ENCODE peak calls at places on chromosome 2, in seven cellular contexts. F is pancreas, T is upper lobe of right lung, H is astrocyte, R is vagina, C is Peyer's patch, Z is DND-41. I is an unnamed sample. For H3K4me1, the result is how much of the 10 kb centered on the place peaks cover.

GRCh38 chr2:226797289-226797988 is 2.2 kb downstream of the IRS1 start:
- DNase-seq in Z (no peak), F (peak), T (peak), C (peak), R (peak), H (no peak), I (peak)

GRCh38 chr2:46985512-46985911 is 69.9 kb upstream of the MCFD2 start:
- DNase-seq in Z (no peak), F (no peak), R (no peak), T (no peak), H (peak), C (peak), I (no peak)

GRCh38 chr2:177772529-177772928 is 300.0 kb downstream of the PDE11A start:
- DNase-seq in R (no peak), F (no peak), C (no peak), Z (peak), H (peak), T (no peak), I (no peak)

GRCh38 chr2:28345619-28346018 is 47.0 kb upstream of the FOSL2 start:
- DNase-seq in T (peak), H (no peak), Z (no peak), F (no peak), R (no peak), C (no peak), I (no peak)

GRCh38 chr2:7355781-7356180 is 438.6 kb downstream of the RNF144A start:
- DNase-seq in C (no peak), Z (no peak), F (no peak), H (no peak), T (no peak), R (no peak), I (no peak)

GRCh38 chr2:231222318-231223000 is 24.0 kb downstream of the ARMC9 start:
- DNase-seq in T (no peak), Z (no peak), F (no peak), C (no peak), H (peak), R (no peak), I (peak)

GRCh38 chr2:238558456-238559099 is 131.9 kb downstream of the ASB1 start:
- DNase-seq in Z (no peak), H (no peak), R (no peak), C (no peak), T (peak), F (no peak), I (no peak)

GRCh38 chr2:11697103-11697871 is 27.3 kb upstream of the NTSR2 start:
- DNase-seq in C (no peak), H (peak), T (peak), F (no peak), Z (no peak), R (no peak), I (peak)

GRCh38 chr2:100207411-100207885 is 65.1 kb upstream of the AFF3 start:
- DNase-seq in T (no peak), H (no peak), Z (no peak), C (no peak), F (no peak), R (no peak), I (no peak)

GRCh38 chr2:105438104-105438929 is 39.5 kb upstream of the FHL2 start:
- DNase-seq in C (peak), F (no peak), H (peak), T (no peak), R (no peak), Z (no peak), I (no peak)

GRCh38 chr2:35960596-35960995 is 395.0 kb upstream of the CRIM1 start:
- DNase-seq in T (no peak), R (no peak), Z (no peak), C (no peak), H (no peak), F (no peak), I (no peak)

GRCh38 chr2:105396254-105397024 is 2.4 kb downstream of the FHL2 start:
- DNase-seq in R (no peak), Z (no peak), F (no peak), C (peak), T (no peak), H (peak), I (peak)

GRCh38 chr2:212538156-212539144 is at the start of gene ERBB4:
- DNase-seq in H (no peak), C (no peak), Z (no peak), F (peak), T (peak), R (no peak), I (peak)

GRCh38 chr2:43623052-43623451 is 14.0 kb upstream of the PLEKHH2 start:
- DNase-seq in C (no peak), F (no peak), H (no peak), Z (no peak), T (no peak), R (no peak), I (no peak)

GRCh38 chr2:190443778-190444481 is 35.8 kb downstream of the MFSD6 start:
- DNase-seq in F (no peak), R (no peak), Z (no peak), H (peak), C (no peak), T (no peak), I (no peak)

GRCh38 chr2:120453635-120453998 is 107.7 kb downstream of the INHBB start:
- DNase-seq in T (peak), H (peak), F (no peak), Z (no peak), R (no peak), C (no peak), I (no peak)

GRCh38 chr2:41729800-41730364 is 317.9 kb upstream of the PKDCC start:
- DNase-seq in C (no peak), R (no peak), F (no peak), Z (no peak), T (no peak), H (no peak), I (no peak)

GRCh38 chr2:102677219-102678215 is 58.2 kb downstream of the SLC9A2 start:
- DNase-seq in T (no peak), H (no peak), R (no peak), F (no peak), C (no peak), Z (no peak), I (no peak)

GRCh38 chr2:167756427-167756826 is 491.0 kb downstream of the STK39 start:
- DNase-seq in T (no peak), F (no peak), R (no peak), C (no peak), H (peak), Z (no peak), I (no peak)

GRCh38 chr2:231003186-231003585 is 7.3 kb downstream of the SPATA3 start:
- DNase-seq in F (no peak), Z (no peak), H (no peak), R (no peak), T (no peak), C (no peak), I (no peak)

GRCh38 chr2:8619071-8619470 is 62.8 kb upstream of the ID2 start:
- DNase-seq in F (no peak), H (no peak), C (peak), Z (no peak), R (no peak), T (no peak), I (no peak)

GRCh38 chr2:178592655-178593054 is 112.4 kb downstream of the PLEKHA3 start:
- DNase-seq in H (no peak), T (no peak), C (no peak), R (no peak), F (no peak), Z (no peak), I (no peak)

GRCh38 chr2:236662231-236663160 is 92.9 kb downstream of the ACKR3 start:
- DNase-seq in R (peak), Z (no peak), H (no peak), T (no peak), F (no peak), C (no peak), I (no peak)

GRCh38 chr2:48883661-48884060 is 128.1 kb upstream of the LHCGR start:
- DNase-seq in H (peak), T (no peak), C (no peak), Z (no peak), R (no peak), F (no peak), I (no peak)

GRCh38 chr2:36360834-36361233 is 5.3 kb downstream of the CRIM1 start:
- DNase-seq in F (no peak), H (no peak), Z (no peak), R (no peak), T (no peak), C (no peak), I (no peak)

GRCh38 chr2:121028577-121028976 is 256.4 kb downstream of the TFCP2L1 start:
- DNase-seq in F (no peak), H (no peak), Z (no peak), C (no peak), T (no peak), R (no peak), I (no peak)

GRCh38 chr2:25512707-25513106 is 160.7 kb downstream of the DTNB start:
- DNase-seq in F (no peak), R (no peak), C (no peak), T (no peak), H (peak), Z (no peak), I (no peak)

GRCh38 chr2:15980605-15981098 is 40.3 kb downstream of the MYCN start:
- DNase-seq in T (no peak), F (no peak), C (no peak), H (no peak), R (no peak), Z (no peak), I (no peak)

GRCh38 chr2:114001936-114002335 is 112.0 kb downstream of the ACTR3 start:
- DNase-seq in T (no peak), F (no peak), H (no peak), C (no peak), R (no peak), Z (no peak), I (no peak)

GRCh38 chr2:232900811-232901701 is 31.0 kb downstream of the SNORC start:
- DNase-seq in H (no peak), T (no peak), C (no peak), Z (no peak), R (no peak), F (no peak), I (no peak)

GRCh38 chr2:232908695-232909094 is 38.6 kb downstream of the SNORC start:
- DNase-seq in Z (no peak), T (no peak), C (no peak), R (no peak), F (no peak), H (no peak), I (no peak)

GRCh38 chr2:232901711-232902578 is 31.9 kb downstream of the SNORC start:
- DNase-seq in F (no peak), T (no peak), Z (no peak), R (peak), H (peak), C (peak), I (no peak)

GRCh38 chr2:232898592-232899541 is 28.8 kb downstream of the SNORC start:
- DNase-seq in Z (no peak), F (no peak), T (no peak), C (no peak), H (peak), R (no peak), I (peak)

DNA sequence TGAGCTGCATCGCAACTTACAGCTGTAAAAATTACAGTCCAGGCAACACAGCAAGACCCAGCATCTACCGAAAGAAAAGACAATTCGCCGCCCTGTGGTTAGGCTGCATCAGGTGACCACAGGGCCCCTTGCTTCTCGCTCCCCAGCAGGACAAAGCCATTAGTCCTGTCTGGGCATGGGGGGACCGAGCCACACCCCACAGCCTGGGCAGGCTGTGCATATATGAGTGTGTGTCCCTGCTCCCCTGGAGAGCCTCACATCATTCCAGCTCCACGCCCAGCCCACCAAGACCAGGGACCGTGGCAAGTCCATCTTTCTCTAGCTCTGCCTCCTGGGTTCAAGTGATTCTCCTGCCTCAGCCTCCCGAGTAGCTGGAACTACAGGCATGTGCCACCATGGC is 33.9 kb downstream of the SNORC start:
- DNase-seq in F (no peak), Z (no peak), H (no peak), T (no peak), C (no peak), R (no peak), I (no peak)
- H3K4me1 ChIP-seq in F (under half), Z (under half), H (under half), T (under half), C (under half), R (under half), I (under half)

GRCh38 chr2:5740073-5740472 is 47.9 kb downstream of the SOX11 start:
- DNase-seq in C (no peak), Z (no peak), F (no peak), T (no peak), R (peak), H (no peak), I (no peak)

GRCh38 chr2:5740853-5741252 is 48.7 kb downstream of the SOX11 start:
- DNase-seq in F (no peak), Z (no peak), T (no peak), C (no peak), H (peak), R (no peak), I (no peak)

GRCh38 chr2:5730386-5730785 is 38.2 kb downstream of the SOX11 start:
- DNase-seq in Z (no peak), F (no peak), R (peak), T (no peak), C (no peak), H (no peak), I (no peak)

GRCh38 chr2:5729426-5729825 is 37.2 kb downstream of the SOX11 start:
- DNase-seq in Z (no peak), F (no peak), H (no peak), T (no peak), C (no peak), R (no peak), I (no peak)

DNA sequence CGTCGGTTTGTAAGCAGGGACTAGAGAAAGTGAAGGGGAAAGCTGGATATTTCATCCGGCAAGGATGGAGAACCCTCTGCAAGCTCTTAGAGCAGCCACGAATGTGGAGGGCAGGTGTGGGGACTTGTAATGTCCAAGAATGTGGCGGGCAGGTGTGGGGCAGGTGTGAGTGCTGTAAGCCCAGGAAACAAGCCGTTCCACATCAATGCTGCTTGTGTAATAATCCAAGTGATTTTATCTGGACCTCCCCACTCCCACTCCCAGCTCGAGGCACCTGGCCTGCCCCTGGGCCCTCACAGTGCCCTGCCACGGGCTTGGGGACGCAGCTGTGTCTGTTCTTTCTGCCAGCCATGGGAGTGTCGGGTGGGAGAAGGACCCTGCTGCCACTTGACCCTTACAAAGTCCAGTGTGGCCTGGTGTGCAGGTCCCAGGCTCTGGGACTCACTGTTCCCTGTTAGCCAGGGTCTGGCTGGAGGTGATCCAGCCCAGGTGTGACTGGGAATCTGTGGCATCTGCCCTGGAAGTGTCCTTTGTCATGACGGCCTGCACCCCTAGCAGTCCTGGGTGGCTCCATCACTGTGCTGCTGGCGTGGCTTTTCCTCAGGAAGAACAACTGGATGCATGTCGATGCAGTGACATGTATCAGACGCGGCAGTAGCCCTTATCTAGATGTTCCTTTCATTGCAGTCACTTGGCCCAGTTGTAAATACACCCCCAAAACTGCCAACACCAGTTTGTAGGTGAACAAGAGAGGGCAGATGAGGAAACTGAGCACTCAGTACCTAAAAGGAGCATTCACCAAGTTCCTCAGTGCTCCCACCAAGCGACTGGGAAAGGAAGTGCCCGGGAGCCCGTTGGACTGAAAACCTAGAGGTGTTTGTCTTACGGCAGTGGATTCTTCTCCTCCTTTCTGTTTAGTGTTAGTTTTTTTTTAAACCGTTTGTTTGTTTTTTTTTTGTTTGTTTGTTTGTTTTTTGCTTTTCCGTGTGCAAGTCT is 43.0 kb downstream of the SOX11 start:
- DNase-seq in F (no peak), C (no peak), Z (no peak), H (no peak), R (peak), T (no peak), I (no peak)
- H3K27ac ChIP-seq in F (no peak), C (no peak), Z (no peak), H (no peak), R (no peak), T (no peak), I (no peak)

GRCh38 chr2:203706403-203706802 is at the start of gene CD28:
- DNase-seq in F (no peak), C (peak), T (no peak), R (no peak), Z (peak), H (no peak), I (peak)
- H3K4me3 ChIP-seq in F (no peak), C (peak), T (peak), R (no peak), Z (peak), H (no peak), I (no peak)

GRCh38 chr2:240255165-240255491 is 114.7 kb upstream of the OTOS start:
- DNase-seq in R (peak), C (no peak), H (no peak), F (peak), T (no peak), Z (no peak), I (no peak)

GRCh38 chr2:240252191-240252871 is 111.9 kb upstream of the OTOS start:
- DNase-seq in Z (no peak), C (no peak), F (peak), T (no peak), H (no peak), R (peak), I (no peak)

GRCh38 chr2:240254337-240255164 is 114.1 kb upstream of the OTOS start:
- DNase-seq in F (peak), T (peak), Z (no peak), C (no peak), H (no peak), R (peak), I (no peak)

GRCh38 chr2:240252872-240253511 is 112.5 kb upstream of the OTOS start:
- DNase-seq in T (no peak), Z (no peak), F (peak), R (peak), C (no peak), H (no peak), I (no peak)

DNA sequence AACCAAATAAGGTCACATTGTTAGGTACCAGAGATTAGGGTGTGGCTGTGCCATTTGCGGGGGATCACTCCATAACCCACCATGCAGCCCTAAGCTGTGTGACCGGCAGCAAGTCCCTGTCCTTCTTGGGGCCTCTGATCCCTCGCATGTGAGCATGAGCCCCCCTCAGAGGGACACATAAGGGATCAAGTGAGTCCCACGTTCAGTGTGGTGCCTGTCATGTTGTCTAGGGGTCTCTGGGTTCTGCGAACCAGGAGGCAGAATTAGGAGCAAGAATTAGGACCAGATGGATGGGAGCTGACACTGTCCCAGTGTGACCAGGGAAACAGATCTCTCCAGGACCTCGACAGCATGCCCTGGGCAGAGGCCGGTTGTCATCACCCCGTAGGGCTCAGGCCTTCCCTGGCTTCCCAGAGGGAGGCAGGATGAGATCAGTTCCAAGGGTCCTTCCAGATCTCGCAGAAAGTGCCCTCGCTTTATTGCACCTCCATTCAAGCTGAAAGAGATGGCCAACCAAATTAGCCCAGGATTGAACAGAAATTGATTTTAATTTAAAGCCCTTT is 113.2 kb upstream of the OTOS start:
- DNase-seq in T (no peak), R (peak), H (no peak), Z (no peak), C (no peak), F (no peak), I (no peak)
- H3K4me1 ChIP-seq in T (under half), R (under half), H (under half), Z (under half), C (under half), F (under half), I (under half)

GRCh38 chr2:73736378-73736777 is 767 bp downstream of the TPRKB start:
- DNase-seq in H (no peak), Z (no peak), C (no peak), T (no peak), R (no peak), F (no peak), I (no peak)
- H3K27ac ChIP-seq in H (peak), Z (peak), C (peak), T (peak), R (peak), F (no peak), I (peak)

GRCh38 chr2:158755738-158756137 is 39.4 kb upstream of the DAPL1 start:
- DNase-seq in T (no peak), C (no peak), Z (no peak), R (no peak), F (no peak), H (no peak), I (no peak)

GRCh38 chr2:158754303-158754611 is 40.9 kb upstream of the DAPL1 start:
- DNase-seq in F (no peak), Z (no peak), R (no peak), H (no peak), T (no peak), C (no peak), I (no peak)

GRCh38 chr2:158755310-158755709 is 39.8 kb upstream of the DAPL1 start:
- DNase-seq in C (no peak), R (no peak), H (no peak), T (no peak), F (no peak), Z (no peak), I (no peak)

GRCh38 chr2:158756331-158756730 is 38.8 kb upstream of the DAPL1 start:
- DNase-seq in T (no peak), F (no peak), R (no peak), C (no peak), Z (no peak), H (no peak), I (no peak)

DNA sequence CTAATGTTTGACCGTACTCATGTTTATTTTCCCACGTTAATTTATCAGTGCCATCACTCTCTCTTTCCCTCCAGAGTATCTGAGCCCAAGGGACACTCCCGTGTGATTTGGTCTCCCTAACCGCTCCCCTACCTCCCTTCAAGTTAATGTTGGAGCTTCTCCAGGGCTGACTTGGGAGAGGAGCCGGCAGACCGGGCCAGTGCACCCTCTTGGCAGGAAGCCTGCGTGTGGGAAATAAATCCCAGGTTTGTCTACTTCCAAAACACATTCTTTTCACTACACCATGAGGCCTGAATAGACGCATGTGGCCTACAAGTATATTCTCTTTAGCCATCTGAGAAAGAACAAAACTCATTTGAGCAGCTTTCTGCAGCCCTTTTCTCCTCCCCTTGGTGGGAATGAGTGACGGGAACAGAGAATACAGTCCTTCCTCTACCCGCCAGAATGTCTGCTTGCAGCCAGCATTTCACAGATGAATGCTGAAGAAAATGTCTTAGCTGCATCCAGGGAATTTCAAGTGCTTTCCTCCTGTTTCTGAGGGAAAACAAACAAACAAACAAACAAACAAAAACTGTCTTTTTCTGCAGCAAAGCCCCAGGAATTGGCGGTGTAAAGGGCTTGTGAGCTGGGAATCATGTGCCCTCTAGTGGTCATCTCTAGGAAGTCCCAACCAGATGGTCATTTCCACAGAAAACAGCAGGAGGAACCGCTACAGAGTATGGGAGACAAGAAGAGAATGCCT is 41.4 kb upstream of the DAPL1 start:
- DNase-seq in F (no peak), H (peak), T (no peak), R (no peak), C (peak), Z (peak), I (no peak)
- H3K4me3 ChIP-seq in F (no peak), H (no peak), T (peak), R (peak), C (peak), Z (no peak), I (peak)